ENCODE peak calls at places on chromosomes 2 and 18, in six cellular contexts. W, O, S, I, J and R are unnamed samples.

GRCh38 chr2:46003912-46004473 is 293.2 kb upstream of the EPAS1 start:
- DNase-seq in W (no peak), O (no peak), S (no peak), I (no peak), J (no peak), R (no peak)

GRCh38 chr2:231795525-231796327 is 9.5 kb downstream of the COPS7B start:
- DNase-seq in W (no peak), O (peak; percentile 47), S (peak; percentile 62), I (peak; percentile 60), J (peak; percentile 54), R (no peak)

GRCh38 chr18:79567481-79568147 is 112.0 kb upstream of the CTDP1 start:
- DNase-seq in W (no peak), O (no peak), S (peak; percentile 89), I (no peak), J (no peak), R (no peak)

GRCh38 chr2:211068108-211068780 is 511.8 kb downstream of the CPS1 start:
- DNase-seq in W (no peak), O (no peak), S (no peak), I (no peak), J (no peak), R (no peak)

GRCh38 chr18:13629841-13630747 is 96.3 kb downstream of the FAM210A start:
- DNase-seq in W (peak; percentile 63), O (peak; percentile 89), S (peak; percentile 85), I (peak; percentile 61), J (peak; percentile 2), R (no peak)

GRCh38 chr18:8747440-8747937 is 42.1 kb downstream of the MTCL1 start:
- DNase-seq in W (no peak), O (no peak), S (no peak), I (no peak), J (no peak), R (no peak)

GRCh38 chr2:203706403-203706802 is at the start of gene CD28:
- DNase-seq in W (peak; percentile 22), O (no peak), S (no peak), I (peak; percentile 99), J (no peak), R (no peak)

GRCh38 chr2:111207892-111208291 is 87.2 kb downstream of the BCL2L11 start:
- DNase-seq in W (no peak), O (no peak), S (no peak), I (no peak), J (no peak), R (no peak)

GRCh38 chr2:213188971-213189899 is 37.8 kb upstream of the IKZF2 start:
- DNase-seq in W (no peak), O (no peak), S (peak; percentile 52), I (no peak), J (no peak), R (no peak)

GRCh38 chr18:37470986-37471385 is 94.6 kb downstream of the CELF4 start:
- DNase-seq in W (no peak), O (no peak), S (no peak), I (no peak), J (no peak), R (no peak)

GRCh38 chr2:9095690-9096089 is 92.2 kb upstream of the MBOAT2 start:
- DNase-seq in W (no peak), O (peak; percentile 45), S (peak; percentile 73), I (no peak), J (no peak), R (no peak)

GRCh38 chr2:205496777-205497176 is 185.5 kb upstream of the NRP2 start:
- DNase-seq in W (no peak), O (no peak), S (no peak), I (no peak), J (no peak), R (no peak)

GRCh38 chr2:197813093-197813787 is 8.8 kb downstream of the PLCL1 start:
- DNase-seq in W (no peak), O (peak; percentile 66), S (peak; percentile 41), I (no peak), J (no peak), R (no peak)

GRCh38 chr2:224971214-224971613 is 71.1 kb downstream of the DOCK10 start:
- DNase-seq in W (no peak), O (no peak), S (peak; percentile 63), I (peak; percentile 61), J (no peak), R (no peak)

GRCh38 chr18:42363446-42363845 is 408.4 kb downstream of the PIK3C3 start:
- DNase-seq in W (no peak), O (no peak), S (no peak), I (no peak), J (peak; percentile 39), R (no peak)

GRCh38 chr2:120238728-120239487 is 13.7 kb upstream of the RALB start:
- DNase-seq in W (no peak), O (no peak), S (no peak), I (no peak), J (no peak), R (no peak)

GRCh38 chr2:19538411-19538963 is 180.1 kb upstream of the OSR1 start:
- DNase-seq in W (peak; percentile 20), O (no peak), S (no peak), I (no peak), J (no peak), R (no peak)

GRCh38 chr2:26471766-26472706 is 5.9 kb downstream of the OTOF start:
- DNase-seq in W (no peak), O (no peak), S (no peak), I (no peak), J (no peak), R (no peak)